ENCODE peak calls at places on chromosomes 3 and 15, in ten cellular contexts. P, V, K, Y, Q, G, C, H, Z and U are unnamed samples.

GRCh38 chr3:76456322-76456721 is 583.6 kb upstream of the ROBO2 start:
- DNase-seq in P (no peak), V (no peak), K (no peak), Y (no peak), Q (no peak), G (no peak), C (no peak), H (no peak), Z (no peak), U (no peak)

GRCh38 chr3:28279770-28280169 is 38.4 kb downstream of the CMC1 start:
- DNase-seq in P (no peak), V (no peak), K (no peak), Y (no peak), Q (no peak), G (no peak), C (no peak), H (no peak), Z (no peak), U (no peak)

GRCh38 chr3:128317698-128318231 is 148.9 kb downstream of the DNAJB8 start:
- DNase-seq in P (no peak), V (no peak), K (no peak), Y (no peak), Q (no peak), G (peak; percentile 23), C (no peak), H (no peak), Z (no peak), U (no peak)

GRCh38 chr15:68555348-68556037 is 23.3 kb upstream of the CORO2B start:
- DNase-seq in P (no peak), V (no peak), K (no peak), Y (no peak), Q (no peak), G (no peak), C (peak; percentile 2), H (no peak), Z (no peak), U (no peak)

GRCh38 chr3:85304360-85304964 is 345.7 kb downstream of the CADM2 start:
- DNase-seq in P (no peak), V (no peak), K (no peak), Y (no peak), Q (no peak), G (peak; percentile 16), C (no peak), H (no peak), Z (no peak), U (no peak)

GRCh38 chr3:17811633-17812032 is 69.2 kb upstream of the TBC1D5 start:
- DNase-seq in P (no peak), V (no peak), K (no peak), Y (no peak), Q (no peak), G (peak; percentile 27), C (no peak), H (no peak), Z (no peak), U (no peak)

GRCh38 chr3:55935241-55935640 is 448.1 kb upstream of the WNT5A start:
- DNase-seq in P (no peak), V (peak; percentile 19), K (no peak), Y (no peak), Q (no peak), G (no peak), C (no peak), H (peak; percentile 62), Z (no peak), U (no peak)

GRCh38 chr15:67175643-67176071 is 78.8 kb downstream of the AAGAB start:
- DNase-seq in P (no peak), V (no peak), K (no peak), Y (no peak), Q (no peak), G (peak; percentile 32), C (peak; percentile 71), H (no peak), Z (no peak), U (no peak)

GRCh38 chr3:155619118-155619915 is 125.6 kb downstream of the PLCH1 start:
- DNase-seq in P (no peak), V (no peak), K (no peak), Y (no peak), Q (peak; percentile 35), G (no peak), C (no peak), H (no peak), Z (no peak), U (no peak)

GRCh38 chr3:192917508-192918274 is at the start of gene MB21D2:
- DNase-seq in P (peak; percentile 44), V (peak; percentile 92), K (peak; percentile 63), Y (peak; percentile 75), Q (peak; percentile 58), G (peak; percentile 93), C (peak; percentile 66), H (peak; percentile 54), Z (no peak), U (peak; percentile 76)

GRCh38 chr15:61275901-61276300 is 46.8 kb upstream of the RORA start:
- DNase-seq in P (no peak), V (peak; percentile 53), K (peak; percentile 62), Y (no peak), Q (no peak), G (no peak), C (no peak), H (no peak), Z (no peak), U (no peak)

GRCh38 chr3:100600181-100601042 is 9.0 kb upstream of the ADGRG7 start:
- DNase-seq in P (no peak), V (no peak), K (peak; percentile 35), Y (no peak), Q (no peak), G (no peak), C (peak; percentile 28), H (no peak), Z (no peak), U (no peak)

GRCh38 chr15:29003446-29004233 is 117.9 kb downstream of the APBA2 start:
- DNase-seq in P (no peak), V (no peak), K (no peak), Y (no peak), Q (no peak), G (peak; percentile 34), C (no peak), H (no peak), Z (no peak), U (no peak)

GRCh38 chr3:117743962-117744361 is 1034.4 kb downstream of the TUSC7 start:
- DNase-seq in P (no peak), V (no peak), K (no peak), Y (no peak), Q (no peak), G (no peak), C (no peak), H (no peak), Z (no peak), U (no peak)

GRCh38 chr3:46883252-46884185 is 6.0 kb downstream of the PTH1R start:
- DNase-seq in P (no peak), V (no peak), K (no peak), Y (no peak), Q (no peak), G (peak; percentile 68), C (no peak), H (no peak), Z (no peak), U (no peak)

GRCh38 chr15:72732554-72732953 is 46.5 kb downstream of the BBS4 start:
- DNase-seq in P (no peak), V (no peak), K (no peak), Y (no peak), Q (no peak), G (no peak), C (no peak), H (no peak), Z (no peak), U (no peak)

GRCh38 chr3:180619723-180620122 is 17.8 kb downstream of the TTC14 start:
- DNase-seq in P (no peak), V (no peak), K (no peak), Y (no peak), Q (no peak), G (no peak), C (no peak), H (no peak), Z (no peak), U (no peak)